ENCODE peak calls at places on chromosomes 2 and 18, in seven cellular contexts. One of them, this sample, is unnamed.

GRCh38 chr2:48601349-48601748 is 16.3 kb upstream of the GTF2A1L start:
- DNase-seq in M059J: peak; percentile 28
- DNase-seq in EL: peak; percentile 15
- DNase-seq in NCI-H1694 treated with DMSO at 0.1 percent for 48 hours: no peak
- DNase-seq in endothelial cell: peak; percentile 28
- DNase-seq in hippocampal formation: peak; percentile 19
- DNase-seq in IMR-90: peak; percentile 41
- DNase-seq in this sample: peak; percentile 8

GRCh38 chr2:121903037-121903689 is 147.7 kb downstream of the TSN start:
- DNase-seq in M059J: no peak
- DNase-seq in EL: no peak
- DNase-seq in NCI-H1694 treated with DMSO at 0.1 percent for 48 hours: peak; percentile 60
- DNase-seq in endothelial cell: no peak
- DNase-seq in hippocampal formation: no peak
- DNase-seq in IMR-90: no peak
- DNase-seq in this sample: peak; percentile 42

GRCh38 chr2:239106314-239106908 is 258.5 kb downstream of the TWIST2 start:
- DNase-seq in M059J: peak; percentile 40
- DNase-seq in EL: peak; percentile 72
- DNase-seq in NCI-H1694 treated with DMSO at 0.1 percent for 48 hours: peak; percentile 35
- DNase-seq in endothelial cell: peak; percentile 74
- DNase-seq in hippocampal formation: peak; percentile 80
- DNase-seq in IMR-90: peak; percentile 63
- DNase-seq in this sample: peak; percentile 44

GRCh38 chr18:63986885-63987284 is 17.0 kb downstream of the SERPINB8 start:
- DNase-seq in M059J: no peak
- DNase-seq in EL: no peak
- DNase-seq in NCI-H1694 treated with DMSO at 0.1 percent for 48 hours: no peak
- DNase-seq in endothelial cell: no peak
- DNase-seq in hippocampal formation: no peak
- DNase-seq in IMR-90: no peak
- DNase-seq in this sample: no peak

GRCh38 chr2:204015118-204015842 is 78.7 kb downstream of the ICOS start:
- DNase-seq in M059J: no peak
- DNase-seq in EL: no peak
- DNase-seq in NCI-H1694 treated with DMSO at 0.1 percent for 48 hours: no peak
- DNase-seq in endothelial cell: no peak
- DNase-seq in hippocampal formation: no peak
- DNase-seq in IMR-90: no peak
- DNase-seq in this sample: no peak

GRCh38 chr18:13617826-13618515 is 108.4 kb downstream of the FAM210A start:
- DNase-seq in M059J: no peak
- DNase-seq in EL: no peak
- DNase-seq in NCI-H1694 treated with DMSO at 0.1 percent for 48 hours: no peak
- DNase-seq in endothelial cell: no peak
- DNase-seq in hippocampal formation: no peak
- DNase-seq in IMR-90: no peak
- DNase-seq in this sample: no peak

GRCh38 chr2:70080597-70081200 is 6.6 kb upstream of the PCBP1 start:
- DNase-seq in M059J: no peak
- DNase-seq in EL: no peak
- DNase-seq in NCI-H1694 treated with DMSO at 0.1 percent for 48 hours: no peak
- DNase-seq in endothelial cell: no peak
- DNase-seq in hippocampal formation: no peak
- DNase-seq in IMR-90: no peak
- DNase-seq in this sample: no peak

GRCh38 chr2:128157644-128158043 is 66.6 kb downstream of the UGGT1 start:
- DNase-seq in M059J: no peak
- DNase-seq in EL: no peak
- DNase-seq in NCI-H1694 treated with DMSO at 0.1 percent for 48 hours: no peak
- DNase-seq in endothelial cell: no peak
- DNase-seq in hippocampal formation: no peak
- DNase-seq in IMR-90: no peak
- DNase-seq in this sample: no peak

GRCh38 chr18:42114310-42114943 is 159.4 kb downstream of the PIK3C3 start:
- DNase-seq in M059J: peak; percentile 74
- DNase-seq in EL: peak; percentile 76
- DNase-seq in NCI-H1694 treated with DMSO at 0.1 percent for 48 hours: peak; percentile 72
- DNase-seq in endothelial cell: peak; percentile 79
- DNase-seq in hippocampal formation: peak; percentile 72
- DNase-seq in IMR-90: peak; percentile 75
- DNase-seq in this sample: peak; percentile 11

GRCh38 chr2:238256594-238257104 is 16.8 kb upstream of the HES6 start:
- DNase-seq in M059J: peak; percentile 74
- DNase-seq in EL: peak; percentile 79
- DNase-seq in NCI-H1694 treated with DMSO at 0.1 percent for 48 hours: peak; percentile 86
- DNase-seq in endothelial cell: peak; percentile 92
- DNase-seq in hippocampal formation: no peak
- DNase-seq in IMR-90: peak; percentile 61
- DNase-seq in this sample: peak; percentile 62